ENCODE peak calls at places on chromosomes 5 and 9, in seven cellular contexts. C is transverse colon, U is A549, G is body of pancreas, K is K562, I is HepG2, V is GM12892. S is an unnamed sample.
A peak's percentile ranks its signal among the peaks of the same experiment; 100 is the strongest.

GRCh38 chr5:74612059-74612458 is 28.5 kb downstream of the ENC1 start:
- DNase-seq in U (no peak), G (no peak), V (no peak), K (no peak), I (no peak), C (no peak), S (no peak)

GRCh38 chr9:71916834-71917534 is 5.5 kb downstream of the C9orf85 start:
- DNase-seq in I (no peak), C (peak; percentile 50), V (peak; percentile 19), G (no peak), U (no peak), K (no peak), S (peak; percentile 55)

GRCh38 chr9:97565262-97565661 is 63.8 kb downstream of the TMOD1 start:
- DNase-seq in V (no peak), U (no peak), I (no peak), G (no peak), K (no peak), C (no peak), S (no peak)

GRCh38 chr5:158676642-158677489 is 422.9 kb downstream of the EBF1 start:
- DNase-seq in I (no peak), K (peak; percentile 7), G (no peak), C (peak; percentile 11), U (no peak), V (no peak), S (no peak)

GRCh38 chr9:2545881-2546490 is 75.6 kb upstream of the VLDLR start:
- DNase-seq in C (no peak), I (no peak), G (no peak), V (no peak), U (no peak), K (no peak), S (no peak)

GRCh38 chr9:2824564-2824963 is 19.3 kb downstream of the PUM3 start:
- DNase-seq in U (peak; percentile 55), I (no peak), C (no peak), G (peak; percentile 43), K (no peak), V (no peak), S (peak; percentile 7)

GRCh38 chr5:158492850-158493249 is 606.9 kb downstream of the EBF1 start:
- DNase-seq in I (no peak), U (no peak), K (no peak), G (no peak), V (no peak), C (no peak), S (no peak)

GRCh38 chr5:181217805-181218065 is 5.3 kb upstream of the TRIM41 start:
- DNase-seq in G (peak; percentile 42), V (no peak), I (no peak), C (peak; percentile 51), U (no peak), K (no peak), S (no peak)

GRCh38 chr5:52283221-52283620 is 504.5 kb upstream of the ITGA1 start:
- DNase-seq in C (no peak), K (no peak), U (no peak), I (no peak), G (peak; percentile 78), V (no peak), S (no peak)

GRCh38 chr5:172178301-172179031 is 9.6 kb downstream of the STK10 start:
- DNase-seq in K (peak; percentile 76), V (no peak), C (no peak), G (no peak), U (no peak), I (no peak), S (no peak)

GRCh38 chr5:145887976-145888574 is 15.3 kb upstream of the GRXCR2 start:
- DNase-seq in G (peak; percentile 60), C (peak; percentile 75), U (peak; percentile 53), K (peak; percentile 46), V (no peak), I (peak; percentile 56), S (peak; percentile 65)

GRCh38 chr5:7869474-7870136 is 657 bp downstream of the MTRR start:
- DNase-seq in V (no peak), I (no peak), C (peak; percentile 37), G (peak; percentile 31), U (no peak), K (peak; percentile 37), S (peak; percentile 61)

GRCh38 chr5:66717455-66718373 is 121.5 kb downstream of the MAST4 start:
- DNase-seq in U (no peak), G (no peak), V (no peak), I (no peak), K (no peak), C (no peak), S (no peak)

GRCh38 chr9:36485647-36486453 is 85.8 kb upstream of the RNF38 start:
- DNase-seq in C (peak; percentile 26), V (no peak), G (peak; percentile 13), U (no peak), I (no peak), K (no peak), S (peak; percentile 43)

GRCh38 chr9:8860925-8861324 is 1061.3 kb upstream of the DMAC1 start:
- DNase-seq in G (no peak), C (no peak), V (no peak), I (no peak), K (no peak), U (no peak), S (no peak)

GRCh38 chr5:173208296-173208695 is 26.7 kb downstream of the NKX2-5 start:
- DNase-seq in C (no peak), I (no peak), K (no peak), G (no peak), V (no peak), U (no peak), S (no peak)

GRCh38 chr9:15231788-15232635 is 75.0 kb downstream of the TTC39B start:
- DNase-seq in I (peak; percentile 22), G (no peak), U (peak; percentile 67), C (no peak), K (peak; percentile 23), V (peak; percentile 24), S (peak; percentile 52)
- TF ChIP-seq POLR2A in I (no peak), G (no peak), U (no peak), C (no peak), K (no peak), V (no peak), S (no peak)

DNA sequence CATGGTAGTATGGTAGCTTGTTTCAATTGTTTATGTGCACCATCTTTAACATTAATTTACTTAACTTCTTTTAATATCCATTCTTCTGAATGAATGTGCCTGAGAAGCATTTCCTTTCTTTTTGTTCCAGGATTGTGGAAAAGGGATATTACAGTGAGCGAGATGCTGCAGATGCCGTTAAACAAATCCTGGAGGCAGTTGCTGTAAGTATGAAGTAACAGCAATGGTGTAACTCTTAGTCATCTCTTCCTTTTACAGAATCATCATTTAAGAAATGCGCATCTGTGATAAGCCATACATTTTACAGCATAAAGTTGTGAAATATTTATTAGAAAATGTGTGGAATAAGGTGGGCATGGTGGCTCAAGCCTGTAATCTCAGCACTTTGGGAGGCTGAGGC is 117.8 kb downstream of the STARD4 start:
- DNase-seq in K (no peak), I (no peak), C (no peak), U (no peak), V (no peak), G (no peak), S (no peak)
- TF ChIP-seq POLR2A in K (no peak), I (no peak), C (no peak), U (no peak), V (no peak), G (no peak), S (no peak)

GRCh38 chr5:55231029-55231475 is 2.4 kb downstream of the CCNO start:
- DNase-seq in K (no peak), G (no peak), C (no peak), I (no peak), V (no peak), U (no peak), S (no peak)

GRCh38 chr5:55234171-55234700 is 828 bp upstream of the CCNO start:
- DNase-seq in C (peak; percentile 83), V (no peak), G (peak; percentile 37), K (no peak), U (peak; percentile 10), I (no peak), S (peak; percentile 24)

GRCh38 chr5:55232194-55232984 is 1.0 kb downstream of the CCNO start:
- DNase-seq in C (peak; percentile 49), I (no peak), U (peak; percentile 55), V (no peak), K (no peak), G (peak; percentile 62), S (peak; percentile 40)

GRCh38 chr5:55231476-55232193 is 1.8 kb downstream of the CCNO start:
- DNase-seq in I (no peak), K (no peak), G (peak; percentile 45), C (peak; percentile 51), V (no peak), U (no peak), S (peak; percentile 42)

DNA sequence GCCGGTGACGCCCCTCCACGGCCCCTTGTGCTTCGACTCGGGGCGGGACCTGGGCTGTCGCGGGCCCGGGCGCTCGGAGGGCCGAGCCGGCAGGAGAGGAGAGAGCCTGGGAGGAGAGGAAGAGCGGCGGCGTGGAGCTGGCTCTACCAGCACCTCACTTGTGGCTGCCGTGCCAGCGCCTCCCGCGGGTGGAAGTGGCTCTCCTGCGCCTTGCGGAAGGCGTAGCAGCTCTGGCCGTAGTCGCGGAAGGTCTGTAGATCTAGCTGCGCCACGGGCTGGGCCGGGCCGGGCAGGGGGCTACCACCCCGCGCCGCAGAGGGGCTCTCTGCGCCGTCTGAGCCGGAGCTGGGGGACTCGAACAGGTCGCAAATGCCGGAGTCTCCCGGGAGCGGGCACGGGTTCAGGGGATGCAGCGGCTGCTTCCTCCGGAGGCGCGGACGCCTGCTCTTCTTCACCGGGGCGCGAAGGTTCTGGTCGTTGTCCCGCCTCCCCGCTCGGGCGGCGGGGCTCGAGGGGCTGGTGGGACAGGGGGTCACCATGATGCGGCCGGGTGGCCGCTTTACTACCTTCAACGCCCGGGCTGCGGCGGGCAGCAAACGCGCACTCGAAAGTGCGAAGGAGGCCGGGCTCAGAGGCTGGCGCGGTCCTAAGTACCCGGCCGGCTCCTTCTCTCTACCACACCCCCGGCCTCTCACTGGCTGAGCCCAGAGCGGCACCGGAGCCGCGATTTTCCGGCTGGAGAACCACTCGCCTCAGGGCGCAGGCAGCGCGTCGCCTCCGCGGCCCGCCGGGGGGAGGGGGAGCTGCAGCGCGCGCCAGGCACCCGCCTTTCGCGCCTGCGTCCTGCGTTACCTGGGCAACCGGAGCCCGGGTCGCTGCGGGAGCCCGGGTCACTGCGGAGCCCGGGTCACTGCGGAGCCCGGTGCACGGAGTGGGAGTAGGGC is at the start of gene CCNO:
- DNase-seq in U (peak; percentile 82), G (peak; percentile 89), K (peak; percentile 73), V (no peak), C (peak; percentile 80), I (peak; percentile 18), S (peak; percentile 61)
- TF ChIP-seq POLR2A in U (peak; percentile 51), G (peak; percentile 84), K (no peak), V (no peak), C (no peak), I (no peak), S (no peak)

DNA sequence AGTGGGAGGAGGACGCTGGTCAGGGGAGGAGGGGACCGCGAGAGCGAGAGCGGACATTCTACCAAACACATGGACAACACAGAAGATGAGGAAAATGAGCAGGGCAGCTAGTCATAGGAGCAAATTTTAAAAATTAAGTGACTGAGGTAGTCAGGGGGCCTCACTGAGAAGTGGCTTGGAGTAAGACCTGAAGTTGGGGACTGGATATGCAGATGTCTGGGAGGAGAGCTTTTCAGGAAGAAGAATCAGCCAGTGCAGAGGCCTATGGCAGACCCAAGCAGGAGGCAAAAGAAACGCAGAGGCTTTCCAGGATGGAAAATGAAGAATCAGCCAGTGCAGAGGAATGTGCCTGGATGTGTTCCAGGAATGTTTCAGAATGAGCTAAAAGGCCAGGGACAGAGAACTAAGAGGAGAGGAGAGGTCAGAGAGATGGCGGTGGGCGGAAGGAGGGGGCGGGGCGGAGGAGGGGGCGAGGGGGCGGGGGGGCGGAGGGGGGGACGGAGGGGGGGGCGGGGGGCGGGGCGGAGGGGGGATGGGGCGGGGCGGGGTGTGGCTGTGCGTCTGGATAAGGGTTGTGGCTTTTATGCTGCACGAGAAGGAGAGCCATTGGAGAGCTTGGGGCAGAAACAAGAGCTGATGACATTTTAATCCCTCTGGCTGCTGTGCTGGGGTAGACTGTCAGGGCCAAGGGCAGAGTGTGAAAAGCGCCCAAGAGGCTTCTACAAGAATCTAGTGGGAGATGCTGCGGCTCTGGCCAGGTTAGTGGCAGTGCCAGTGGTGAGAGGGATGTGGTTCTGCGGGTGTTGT is 129.6 kb downstream of the KCNIP1 start:
- DNase-seq in C (peak; percentile 27), V (no peak), I (peak; percentile 27), G (peak; percentile 42), K (peak; percentile 76), U (peak; percentile 69), S (peak; percentile 15)
- TF ChIP-seq POLR2A in C (no peak), V (no peak), I (no peak), G (no peak), K (no peak), U (no peak), S (no peak)

S was measured in erythroblast.